ENCODE peak calls at places on chromosomes 11 and 22, in eight cellular contexts. V is cardiac fibroblast, T is A549, Z is GM13976, G is RWPE1, O is mucosa of descending colon, P is psoas muscle, C is HCT116. J is an unnamed sample.

GRCh38 chr11:37050311-37050710 is 452.3 kb upstream of the RAG2 start:
- DNase-seq in O (no peak), C (no peak), G (no peak), V (no peak), P (no peak), Z (no peak), T (no peak), J (no peak)

GRCh38 chr11:28963189-28963588 is 855.0 kb downstream of the METTL15 start:
- DNase-seq in T (no peak), V (peak; percentile 51), Z (no peak), P (no peak), G (peak; percentile 24), C (no peak), O (no peak), J (no peak)

GRCh38 chr11:3825473-3826154 is 15.1 kb downstream of the RHOG start:
- DNase-seq in C (no peak), V (no peak), O (no peak), T (no peak), G (no peak), P (no peak), Z (no peak), J (no peak)

GRCh38 chr11:108758458-108758857 is 93.6 kb downstream of the DDX10 start:
- DNase-seq in O (no peak), G (no peak), Z (no peak), T (no peak), P (no peak), V (peak; percentile 50), C (no peak), J (no peak)

GRCh38 chr11:24679686-24680318 is 182.9 kb downstream of the LUZP2 start:
- DNase-seq in V (no peak), P (no peak), Z (no peak), C (no peak), O (no peak), T (no peak), G (no peak), J (no peak)

GRCh38 chr22:41908409-41909289 is 6.2 kb downstream of the SHISA8 start:
- DNase-seq in O (peak; percentile 57), Z (no peak), T (no peak), G (no peak), V (no peak), P (no peak), C (no peak), J (no peak)

GRCh38 chr11:2862395-2862949 is 23.1 kb downstream of the CDKN1C start:
- DNase-seq in C (no peak), G (no peak), P (no peak), V (no peak), Z (no peak), T (no peak), O (no peak), J (no peak)

GRCh38 chr11:34262601-34263081 is 95.2 kb downstream of the ABTB2 start:
- DNase-seq in T (no peak), P (no peak), Z (no peak), G (no peak), V (no peak), C (no peak), O (no peak), J (no peak)

GRCh38 chr22:30694638-30695350 is at the start of gene OSBP2:
- DNase-seq in G (peak; percentile 13), O (peak; percentile 64), P (peak; percentile 64), V (no peak), T (no peak), C (no peak), Z (peak; percentile 63), J (peak; percentile 24)

GRCh38 chr22:39995346-39996252 is 845 bp downstream of the FAM83F start:
- DNase-seq in O (no peak), G (no peak), C (no peak), V (no peak), T (no peak), Z (no peak), P (no peak), J (no peak)

GRCh38 chr11:6735306-6735705 is 36.5 kb downstream of the OR2AG2 start:
- DNase-seq in V (no peak), P (no peak), T (no peak), Z (no peak), G (peak; percentile 14), O (no peak), C (no peak), J (no peak)

GRCh38 chr11:293852-294661 is 5.1 kb downstream of the PGGHG start:
- DNase-seq in G (no peak), V (no peak), T (no peak), O (peak; percentile 49), Z (no peak), C (no peak), P (peak; percentile 45), J (peak; percentile 4)

GRCh38 chr11:30666817-30667216 is 80.7 kb upstream of the MPPED2 start:
- DNase-seq in G (no peak), V (no peak), C (no peak), P (no peak), O (no peak), T (no peak), Z (peak; percentile 7), J (no peak)

GRCh38 chr11:118889796-118890195 is 6.1 kb downstream of the CXCR5 start:
- DNase-seq in G (no peak), C (no peak), T (no peak), Z (no peak), P (peak; percentile 90), O (no peak), V (peak; percentile 67), J (no peak)

GRCh38 chr22:39176067-39176621 is 23.7 kb upstream of the CBX7 start:
- DNase-seq in V (peak; percentile 90), Z (no peak), O (peak; percentile 64), G (peak; percentile 42), T (no peak), P (peak; percentile 83), C (no peak), J (no peak)

GRCh38 chr22:37820350-37820749 is 2.8 kb upstream of the GALR3 start:
- DNase-seq in C (no peak), V (no peak), G (no peak), P (no peak), O (no peak), T (no peak), Z (no peak), J (no peak)

GRCh38 chr22:37819100-37819433 is 4.1 kb upstream of the GALR3 start:
- DNase-seq in V (no peak), C (no peak), Z (no peak), G (no peak), O (no peak), P (no peak), T (no peak), J (no peak)

GRCh38 chr22:37817705-37818311 is 5.4 kb upstream of the GALR3 start:
- DNase-seq in O (peak; percentile 78), V (peak; percentile 87), Z (peak; percentile 95), G (peak; percentile 64), P (peak; percentile 91), T (peak; percentile 69), C (no peak), J (peak; percentile 83)

GRCh38 chr22:37816543-37817180 is 6.5 kb upstream of the GALR3 start:
- DNase-seq in C (no peak), V (no peak), G (no peak), P (no peak), O (no peak), T (no peak), Z (no peak), J (no peak)

GRCh38 chr22:37818397-37819099 is 4.6 kb upstream of the GALR3 start:
- DNase-seq in C (no peak), P (peak; percentile 77), G (no peak), Z (peak; percentile 89), V (peak; percentile 61), O (peak; percentile 80), T (no peak), J (peak; percentile 79)
- TF ChIP-seq CTCF in C (no peak), P (peak; percentile 32), G (peak; percentile 36), Z (peak; percentile 47), V (peak; percentile 39), O (peak; percentile 24), T (no peak), J (peak; percentile 56)

DNA sequence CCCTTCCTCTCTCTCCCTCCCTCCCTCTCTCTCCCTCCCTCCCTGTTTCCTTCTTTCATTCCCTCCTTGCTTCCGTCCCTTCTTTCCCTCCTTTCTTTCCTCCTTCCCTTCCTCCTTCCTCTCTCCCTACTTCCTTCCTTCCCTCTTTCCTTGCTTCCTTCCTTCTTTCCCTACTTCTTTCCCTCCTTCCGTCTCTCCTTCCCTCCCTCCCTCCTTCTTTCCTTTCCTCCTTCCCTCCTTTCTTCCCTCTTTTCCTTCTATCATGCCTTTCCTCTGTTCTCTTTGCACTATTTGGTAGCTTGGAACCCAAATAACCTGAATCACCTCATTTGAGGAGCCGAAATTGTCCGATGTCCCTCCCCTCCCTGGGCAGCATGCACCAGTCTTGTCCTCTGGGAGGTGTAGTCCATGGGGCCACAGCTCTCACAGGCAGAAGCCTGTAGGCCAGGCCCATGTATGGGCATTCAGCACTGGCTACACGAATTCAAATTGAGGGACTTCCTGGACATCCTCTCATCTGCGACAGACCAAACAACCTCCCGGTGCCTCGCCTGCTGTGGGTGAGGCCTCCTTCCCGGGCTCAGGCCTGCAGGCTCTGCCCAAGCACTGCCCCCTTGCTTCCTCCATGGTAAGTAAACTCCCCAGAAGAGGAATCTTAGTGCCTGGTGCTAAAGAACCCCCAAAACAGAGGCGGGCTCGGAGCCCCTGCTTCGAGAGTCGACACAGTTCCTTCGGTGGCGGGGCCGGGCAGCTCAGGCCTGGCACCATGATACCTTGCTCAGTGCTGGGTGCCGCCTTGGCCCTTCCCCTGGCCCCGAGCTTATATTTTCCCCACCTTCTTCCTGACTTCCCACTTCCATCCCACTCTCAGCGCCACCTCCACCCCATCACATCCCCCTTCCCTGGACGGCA is 454.1 kb upstream of the CADM1 start:
- DNase-seq in V (no peak), P (no peak), G (no peak), C (no peak), O (no peak), T (no peak), Z (no peak), J (no peak)
- TF ChIP-seq CTCF in V (no peak), P (no peak), G (no peak), C (no peak), O (no peak), T (no peak), Z (no peak), J (no peak)

GRCh38 chr11:22957890-22958289 is 97.6 kb upstream of the CCDC179 start:
- DNase-seq in T (no peak), V (no peak), G (no peak), P (no peak), Z (no peak), O (no peak), C (no peak), J (no peak)
- TF ChIP-seq CTCF in T (no peak), V (no peak), G (no peak), P (no peak), Z (no peak), O (no peak), C (no peak), J (no peak)

GRCh38 chr11:64917663-64917995 is 620 bp upstream of the ATG2A start:
- DNase-seq in G (no peak), T (no peak), O (no peak), Z (no peak), P (no peak), V (peak; percentile 7), C (no peak), J (no peak)

GRCh38 chr11:64916040-64916847 is 765 bp downstream of the ATG2A start:
- DNase-seq in O (peak; percentile 84), V (peak; percentile 69), G (peak; percentile 54), C (no peak), Z (peak; percentile 64), T (peak; percentile 65), P (peak; percentile 75), J (peak; percentile 59)

GRCh38 chr11:64916848-64917662 is at the start of gene ATG2A:
- DNase-seq in G (peak; percentile 98), Z (peak; percentile 99), T (peak; percentile 99), P (peak; percentile 100), C (peak; percentile 99), V (peak; percentile 100), O (peak; percentile 99), J (peak; percentile 100)

GRCh38 chr11:64919627-64920026 is 2.6 kb upstream of the ATG2A start:
- DNase-seq in V (no peak), C (no peak), O (peak; percentile 22), Z (no peak), G (no peak), P (no peak), T (no peak), J (no peak)

GRCh38 chr11:64918056-64918455 is 1.0 kb upstream of the ATG2A start:
- DNase-seq in V (peak; percentile 75), G (no peak), T (no peak), C (no peak), P (no peak), Z (no peak), O (no peak), J (peak; percentile 33)
- TF ChIP-seq CTCF in V (peak; percentile 29), G (no peak), T (no peak), C (peak; percentile 25), P (no peak), Z (peak; percentile 31), O (no peak), J (peak; percentile 20)